ENCODE peak calls at places on chromosomes 5 and 9, in four cellular contexts. N is A549, L is GM12878, Q is K562. J is an unnamed sample.

GRCh38 chr5:174533771-174534221 is 190.6 kb upstream of the MSX2 start:
- DNase-seq in N (peak; percentile 51), Q (no peak), L (no peak), J (no peak)

GRCh38 chr5:57172466-57172961 is 1.3 kb upstream of the GPBP1 start:
- DNase-seq in Q (no peak), L (no peak), N (no peak), J (no peak)

GRCh38 chr9:133275105-133276000 is at the start of gene ABO:
- DNase-seq in L (no peak), N (no peak), Q (peak; percentile 82), J (no peak)

GRCh38 chr5:94140300-94140699 is 398.9 kb upstream of the POU5F2 start:
- DNase-seq in N (no peak), Q (no peak), L (no peak), J (no peak)

GRCh38 chr5:65758546-65759144 is 36.6 kb downstream of the NLN start:
- DNase-seq in Q (no peak), N (no peak), L (no peak), J (no peak)

GRCh38 chr5:36777105-36777757 is 99.3 kb upstream of the NIPBL start:
- DNase-seq in L (no peak), Q (peak; percentile 38), N (peak; percentile 34), J (peak; percentile 27)

GRCh38 chr5:54194326-54194725 is 116.0 kb downstream of the ARL15 start:
- DNase-seq in L (no peak), N (no peak), Q (no peak), J (no peak)

GRCh38 chr9:37284631-37285030 is 137.9 kb upstream of the GRHPR start:
- DNase-seq in Q (no peak), N (no peak), L (no peak), J (no peak)

GRCh38 chr9:116365056-116365471 is 211.5 kb downstream of the PAPPA start:
- DNase-seq in L (no peak), N (no peak), Q (no peak), J (no peak)

GRCh38 chr5:62214701-62215100 is 91.3 kb upstream of the KIF2A start:
- DNase-seq in L (no peak), N (no peak), Q (no peak), J (no peak)

GRCh38 chr5:16695779-16696178 is 79.0 kb upstream of the RETREG1 start:
- DNase-seq in Q (no peak), N (no peak), L (no peak), J (no peak)

GRCh38 chr5:59483971-59484472 is 409.5 kb downstream of the PDE4D start:
- DNase-seq in N (no peak), L (no peak), Q (no peak), J (no peak)

GRCh38 chr5:148998174-148998797 is 64.6 kb downstream of the SH3TC2 start:
- DNase-seq in L (no peak), N (peak; percentile 35), Q (peak; percentile 26), J (peak; percentile 38)

GRCh38 chr5:110268985-110269384 is 457.5 kb downstream of the TMEM232 start:
- DNase-seq in Q (no peak), N (no peak), L (no peak), J (no peak)

GRCh38 chr9:109705515-109705914 is 74.5 kb upstream of the PALM2AKAP2 start:
- DNase-seq in Q (no peak), N (no peak), L (no peak), J (peak; percentile 2)

GRCh38 chr9:89888233-89888632 is 283.4 kb downstream of the GADD45G start:
- DNase-seq in L (no peak), Q (no peak), N (no peak), J (no peak)

GRCh38 chr9:31347082-31347617 is 1037.3 kb upstream of the ACO1 start:
- DNase-seq in Q (no peak), L (peak; percentile 51), N (no peak), J (no peak)

GRCh38 chr9:129027224-129027684 is 877 bp downstream of the SH3GLB2 start:
- DNase-seq in N (no peak), L (no peak), Q (no peak), J (no peak)

DNA sequence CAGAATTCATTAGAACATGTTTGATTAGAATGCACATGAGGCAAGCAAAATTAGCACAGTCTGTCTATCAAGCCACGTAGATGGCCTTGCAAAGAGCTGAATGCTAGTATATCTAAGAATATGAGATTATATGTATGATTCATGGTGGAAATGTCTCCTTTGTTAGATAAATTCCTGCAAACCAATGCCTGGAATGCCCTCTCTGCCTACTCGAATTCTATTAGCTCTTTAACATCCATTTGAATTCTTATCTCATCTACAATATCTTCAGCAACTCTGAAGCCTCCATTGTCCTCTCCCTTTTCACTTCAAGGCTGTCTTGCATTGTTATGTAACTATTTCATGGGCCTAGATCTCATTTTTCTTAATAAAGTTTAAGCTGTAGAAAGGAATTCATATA is 205.5 kb downstream of the TMC1 start:
- DNase-seq in N (no peak), Q (no peak), L (no peak), J (no peak)
- TF ChIP-seq POLR2AphosphoS2 in N (no peak), Q (no peak), L (no peak), J (no peak)

DNA sequence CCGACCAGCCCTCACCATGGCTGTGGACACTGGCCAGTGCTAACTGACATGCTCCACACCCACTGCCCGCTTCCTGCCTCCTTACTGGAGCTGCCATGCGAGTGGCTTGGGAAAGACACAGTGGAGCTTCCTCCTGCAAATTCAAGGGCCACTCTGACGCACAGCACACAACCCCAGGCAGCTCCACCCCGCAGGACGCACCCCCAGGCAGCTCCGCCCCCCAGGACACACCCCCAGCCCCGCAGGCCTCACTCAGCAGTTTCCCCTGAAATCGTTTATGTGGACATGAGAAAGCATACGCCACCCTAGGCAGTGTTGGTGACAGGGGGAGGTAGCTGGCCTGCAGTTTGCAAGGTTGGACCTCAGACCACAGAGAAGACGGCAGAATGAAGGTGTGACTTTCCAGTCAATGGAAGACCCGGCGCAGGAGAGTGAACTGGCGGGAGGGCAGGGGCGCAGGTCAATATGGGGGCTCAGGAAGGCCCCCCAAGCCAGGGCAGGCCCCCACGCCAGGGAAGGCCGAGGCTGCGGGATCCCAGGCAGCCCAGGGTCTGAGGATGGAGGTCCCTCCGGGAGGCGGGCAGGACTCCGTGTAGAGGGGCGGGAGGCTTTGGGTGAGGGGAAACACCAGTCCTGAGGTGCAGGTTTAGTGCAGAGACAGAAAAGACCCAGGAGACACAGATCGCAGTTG is 21.6 kb downstream of the LPCAT1 start:
- DNase-seq in N (no peak), Q (peak; percentile 85), L (no peak), J (no peak)
- TF ChIP-seq POLR2AphosphoS2 in N (no peak), Q (no peak), L (no peak), J (no peak)

GRCh38 chr9:113645224-113645971 is 181.9 kb downstream of the RGS3 start:
- DNase-seq in L (no peak), Q (no peak), N (no peak), J (no peak)

GRCh38 chr9:113646491-113646890 is 183.0 kb downstream of the RGS3 start:
- DNase-seq in L (no peak), Q (no peak), N (no peak), J (no peak)

GRCh38 chr9:113646946-113647914 is 183.7 kb downstream of the RGS3 start:
- DNase-seq in Q (no peak), N (no peak), L (no peak), J (no peak)

GRCh38 chr9:113644321-113644720 is 180.8 kb downstream of the RGS3 start:
- DNase-seq in L (no peak), Q (no peak), N (no peak), J (no peak)

DNA sequence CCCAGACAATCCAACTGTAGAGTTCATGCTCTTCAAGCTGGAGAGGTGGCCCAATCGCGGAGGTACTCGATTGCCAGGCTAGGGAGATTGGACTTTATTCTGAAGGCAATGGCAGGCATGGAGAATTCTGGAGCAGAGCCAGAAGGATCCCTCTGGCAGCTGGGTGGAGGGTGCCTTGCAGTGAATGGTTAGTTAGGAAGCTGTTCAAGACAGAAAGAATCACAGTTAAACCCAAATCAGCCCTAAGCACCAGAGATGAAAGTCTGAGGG is 182.4 kb downstream of the RGS3 start:
- DNase-seq in Q (no peak), N (no peak), L (no peak), J (no peak)
- TF ChIP-seq POLR2AphosphoS2 in Q (no peak), N (no peak), L (no peak), J (no peak)

GRCh38 chr9:132169672-132170392 is 8.0 kb downstream of the NTNG2 start:
- DNase-seq in Q (peak; percentile 74), N (peak; percentile 58), L (no peak), J (peak; percentile 26)
- TF ChIP-seq POLR2AphosphoS2 in Q (no peak), N (no peak), L (no peak), J (no peak)

GRCh38 chr9:13885258-13885657 is 428.7 kb downstream of the NFIB start:
- DNase-seq in L (no peak), N (no peak), Q (no peak), J (no peak)
- TF ChIP-seq POLR2AphosphoS2 in L (no peak), N (no peak), Q (no peak), J (no peak)

GRCh38 chr5:1652873-1653707 is 129.3 kb upstream of the LPCAT1 start:
- DNase-seq in L (no peak), N (no peak), Q (no peak), J (no peak)
- TF ChIP-seq POLR2AphosphoS2 in L (no peak), N (no peak), Q (no peak), J (no peak)

DNA sequence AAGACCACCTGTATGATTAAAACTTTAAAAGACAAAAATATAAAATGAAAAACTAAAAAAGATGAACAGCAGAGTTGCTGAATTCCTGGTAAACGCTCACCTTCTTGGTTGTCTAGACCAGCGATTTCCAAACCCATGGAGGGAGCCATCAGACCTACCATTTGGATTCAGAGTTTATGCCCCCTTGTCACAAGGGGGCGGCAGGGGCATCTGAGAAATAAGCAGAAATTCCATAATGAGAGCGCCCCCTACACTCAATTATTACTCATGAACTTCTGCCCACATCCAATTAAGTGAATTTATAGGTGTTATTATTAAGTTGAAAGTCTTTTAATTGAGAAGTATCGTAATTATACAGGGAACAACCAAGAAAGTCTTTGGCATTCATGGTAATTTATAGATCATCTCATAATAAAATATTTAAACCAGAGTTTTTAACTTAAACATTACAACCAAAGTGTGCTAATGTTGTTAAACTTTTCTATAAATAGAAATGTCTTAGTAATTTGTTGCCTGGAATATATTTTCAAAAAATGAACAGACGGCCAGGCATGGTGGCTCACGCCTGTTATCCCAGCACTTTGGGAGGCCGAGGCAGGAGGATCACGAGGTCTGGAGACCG is 35.2 kb upstream of the SPATA31C2 start:
- DNase-seq in Q (peak; percentile 42), N (peak; percentile 21), L (no peak), J (peak; percentile 80)
- TF ChIP-seq POLR2AphosphoS2 in Q (no peak), N (no peak), L (no peak), J (no peak)

GRCh38 chr5:158543539-158544387 is 556.0 kb downstream of the EBF1 start:
- DNase-seq in N (no peak), Q (no peak), L (no peak), J (no peak)
- TF ChIP-seq POLR2AphosphoS2 in N (no peak), Q (no peak), L (no peak), J (no peak)